ENCODE peak calls at places on chromosomes 4 and X, in ten cellular contexts. D is adrenal gland; W is KG1; Q is D341Med; Z is stimulated activated CD4-positive, alpha-beta T cell treated with anti-CD3 and anti-CD28 coated beads, Interleukin-2, amount 100 ng/mL, for 48 hours; F is ureter; A is A549; M is activated T-cell treated with anti-CD3 and anti-CD28 coated beads, Interleukin-2, amount 50 U/mL, for 72 hours; K is SK-N-SH; P is EL. J is an unnamed sample.

GRCh38 chr4:163157157-163157556 is 9.5 kb downstream of the NAF1 start:
- DNase-seq in D (no peak), W (no peak), Q (no peak), Z (no peak), F (no peak), A (no peak), M (no peak), K (no peak), P (peak), J (no peak)

GRCh38 chr4:138348055-138348454 is 105.9 kb upstream of the SLC7A11 start:
- DNase-seq in D (no peak), W (peak), Q (no peak), Z (no peak), F (no peak), A (no peak), M (no peak), K (no peak), P (peak), J (no peak)

GRCh38 chr4:145178740-145179139 is 1.6 kb downstream of the OTUD4 start:
- DNase-seq in D (no peak), W (no peak), Q (no peak), Z (no peak), F (no peak), A (no peak), M (no peak), K (peak), P (no peak), J (no peak)

GRCh38 chr4:6332042-6332668 is 62.5 kb downstream of the WFS1 start:
- DNase-seq in D (no peak), W (no peak), Q (peak), Z (peak), F (no peak), A (peak), M (peak), K (peak), P (peak), J (no peak)

GRCh38 chrX:136456133-136456532 is 31.6 kb upstream of the BRS3 start:
- DNase-seq in D (no peak), W (no peak), Q (no peak), Z (no peak), F (no peak), A (no peak), M (no peak), K (no peak), P (no peak), J (no peak)

GRCh38 chr4:8897768-8898167 is 26.1 kb upstream of the HMX1 start:
- DNase-seq in D (no peak), W (no peak), Q (no peak), Z (no peak), F (no peak), A (no peak), M (no peak), K (no peak), P (no peak), J (no peak)

GRCh38 chr4:111960241-111960667 is 185.0 kb upstream of the FAM241A start:
- DNase-seq in D (no peak), W (no peak), Q (no peak), Z (no peak), F (no peak), A (no peak), M (no peak), K (no peak), P (peak), J (no peak)

GRCh38 chrX:10620121-10620699 is at the start of gene MID1:
- DNase-seq in D (peak), W (no peak), Q (peak), Z (no peak), F (peak), A (peak), M (peak), K (peak), P (peak), J (peak)

GRCh38 chrX:80879916-80880315 is 70.2 kb upstream of the BRWD3 start:
- DNase-seq in D (peak), W (no peak), Q (no peak), Z (no peak), F (no peak), A (no peak), M (no peak), K (no peak), P (peak), J (no peak)

GRCh38 chr4:76634239-76634638 is 199.2 kb downstream of the SHROOM3 start:
- DNase-seq in D (no peak), W (no peak), Q (no peak), Z (no peak), F (no peak), A (no peak), M (no peak), K (no peak), P (peak), J (no peak)

GRCh38 chr4:116705466-116705865 is 379.9 kb downstream of the TRAM1L1 start:
- DNase-seq in D (no peak), W (no peak), Q (no peak), Z (no peak), F (no peak), A (no peak), M (no peak), K (no peak), P (no peak), J (no peak)

GRCh38 chr4:7710576-7711329 is 228.9 kb downstream of the AFAP1 start:
- DNase-seq in D (no peak), W (no peak), Q (no peak), Z (no peak), F (no peak), A (no peak), M (no peak), K (no peak), P (no peak), J (no peak)

GRCh38 chr4:56757270-56757746 is 64.2 kb downstream of the SPINK2 start:
- DNase-seq in D (no peak), W (no peak), Q (no peak), Z (no peak), F (no peak), A (peak), M (no peak), K (no peak), P (peak), J (no peak)

GRCh38 chr4:70802923-70803605 is 36.6 kb downstream of the GRSF1 start:
- DNase-seq in D (no peak), W (no peak), Q (no peak), Z (no peak), F (no peak), A (no peak), M (no peak), K (no peak), P (no peak), J (no peak)

GRCh38 chr4:168264903-168265302 is 53.6 kb downstream of the DDX60 start:
- DNase-seq in D (peak), W (no peak), Q (peak), Z (no peak), F (no peak), A (no peak), M (no peak), K (no peak), P (no peak), J (no peak)